ENCODE peak calls at places on chromosomes 11 and 22, in five cellular contexts. R is K562, Q is right lobe of liver, C is adrenal gland, Z is OCI-LY7. G is an unnamed sample.

GRCh38 chr11:66864924-66865697 is 8.2 kb downstream of the LRFN4 start:
- DNase-seq in Z (no peak), R (no peak), Q (no peak), C (no peak), G (no peak)

GRCh38 chr11:70005107-70005818 is 72.9 kb upstream of the ANO1 start:
- DNase-seq in Q (no peak), R (no peak), C (no peak), Z (no peak), G (no peak)

GRCh38 chr11:111978028-111978771 is 41.1 kb downstream of the DIXDC1 start:
- DNase-seq in C (peak), R (peak), Z (no peak), Q (peak), G (no peak)

GRCh38 chr11:95337175-95337957 is 106.4 kb upstream of the SESN3 start:
- DNase-seq in C (peak), Z (no peak), Q (peak), R (peak), G (peak)

GRCh38 chr11:2707736-2708135 is 7.9 kb upstream of the KCNQ1OT1 start:
- DNase-seq in C (no peak), Z (no peak), Q (no peak), R (no peak), G (no peak)

GRCh38 chr11:112655386-112655785 is 305.8 kb upstream of the NCAM1 start:
- DNase-seq in Q (no peak), R (peak), C (peak), Z (no peak), G (no peak)

GRCh38 chr22:45977003-45977395 is at the start of gene WNT7B:
- DNase-seq in C (no peak), Z (no peak), Q (no peak), R (peak), G (no peak)

GRCh38 chr11:132055296-132055695 is 684.9 kb downstream of the NTM start:
- DNase-seq in C (no peak), R (no peak), Z (no peak), Q (no peak), G (no peak)

GRCh38 chr22:41576877-41577276 is 12.8 kb downstream of the PMM1 start:
- DNase-seq in R (peak), C (peak), Z (peak), Q (peak), G (peak)

GRCh38 chr11:11349870-11350325 is 3.2 kb downstream of the CSNK2A3 start:
- DNase-seq in R (no peak), Q (no peak), C (peak), Z (no peak), G (no peak)

GRCh38 chr11:128905345-128906184 is 14.4 kb downstream of the KCNJ5 start:
- DNase-seq in Z (no peak), C (peak), R (peak), Q (no peak), G (peak)

GRCh38 chr11:119371778-119372182 is 9.7 kb downstream of the USP2 start:
- DNase-seq in Q (peak), C (peak), R (no peak), Z (peak), G (no peak)

GRCh38 chr11:12765428-12765827 is 91.2 kb downstream of the TEAD1 start:
- DNase-seq in Z (peak), R (no peak), C (no peak), Q (no peak), G (no peak)

GRCh38 chr11:46977940-46978595 is 41.5 kb downstream of the CSTPP1 start:
- DNase-seq in Q (no peak), Z (no peak), C (no peak), R (no peak), G (no peak)

GRCh38 chr11:65584723-65585171 is 8.9 kb downstream of the EHBP1L1 start:
- DNase-seq in C (no peak), Q (no peak), R (no peak), Z (no peak), G (no peak)

GRCh38 chr11:76799061-76799804 is 16.1 kb downstream of the TSKU start:
- DNase-seq in R (peak), C (peak), Q (peak), Z (peak), G (peak)

DNA sequence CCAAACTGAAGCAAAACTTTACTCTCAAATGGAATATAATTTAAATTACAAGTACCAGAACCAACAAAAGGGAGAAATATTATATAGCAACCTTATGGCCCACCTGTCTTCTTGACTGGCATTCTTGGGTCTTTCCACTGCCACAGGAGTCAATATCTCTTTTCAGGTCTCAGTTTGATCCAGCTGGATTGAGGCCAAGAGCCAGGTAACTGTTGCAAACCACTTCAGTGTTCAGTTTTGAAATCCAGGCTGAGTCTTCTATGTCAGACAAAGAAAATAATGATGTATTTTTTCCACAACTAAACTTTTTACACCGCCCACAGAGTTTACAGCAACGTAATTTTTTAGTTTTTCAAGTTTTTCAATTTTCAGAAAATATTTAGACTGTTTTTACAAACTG is 648 bp downstream of the DLG2 start:
- DNase-seq in C (peak), R (peak), Q (peak), Z (no peak), G (no peak)
- H3K4me3 ChIP-seq in C (peak), R (no peak), Q (peak), Z (peak), G (no peak)

GRCh38 chr11:92390783-92391182 is 166.2 kb downstream of the FAT3 start:
- DNase-seq in R (no peak), Q (no peak), C (no peak), Z (no peak), G (no peak)

GRCh38 chr11:92387882-92388281 is 163.3 kb downstream of the FAT3 start:
- DNase-seq in Q (no peak), C (no peak), R (no peak), Z (no peak), G (no peak)

GRCh38 chr11:92391866-92392265 is 167.2 kb downstream of the FAT3 start:
- DNase-seq in R (no peak), Q (no peak), Z (no peak), C (no peak), G (no peak)

GRCh38 chr11:92386577-92386976 is 162.0 kb downstream of the FAT3 start:
- DNase-seq in Z (no peak), R (no peak), Q (no peak), C (no peak), G (no peak)

GRCh38 chr11:92388380-92388779 is 163.8 kb downstream of the FAT3 start:
- DNase-seq in C (no peak), Z (no peak), R (no peak), Q (no peak), G (no peak)
- TF ChIP-seq CTCF in C (peak), Z (no peak), R (no peak), Q (no peak), G (no peak)

GRCh38 chr11:72793081-72793451 is 781 bp downstream of the STARD10 start:
- DNase-seq in Z (peak), C (no peak), R (no peak), Q (no peak), G (no peak)
- H3K4me3 ChIP-seq in Z (peak), C (no peak), R (no peak), Q (peak), G (peak)

DNA sequence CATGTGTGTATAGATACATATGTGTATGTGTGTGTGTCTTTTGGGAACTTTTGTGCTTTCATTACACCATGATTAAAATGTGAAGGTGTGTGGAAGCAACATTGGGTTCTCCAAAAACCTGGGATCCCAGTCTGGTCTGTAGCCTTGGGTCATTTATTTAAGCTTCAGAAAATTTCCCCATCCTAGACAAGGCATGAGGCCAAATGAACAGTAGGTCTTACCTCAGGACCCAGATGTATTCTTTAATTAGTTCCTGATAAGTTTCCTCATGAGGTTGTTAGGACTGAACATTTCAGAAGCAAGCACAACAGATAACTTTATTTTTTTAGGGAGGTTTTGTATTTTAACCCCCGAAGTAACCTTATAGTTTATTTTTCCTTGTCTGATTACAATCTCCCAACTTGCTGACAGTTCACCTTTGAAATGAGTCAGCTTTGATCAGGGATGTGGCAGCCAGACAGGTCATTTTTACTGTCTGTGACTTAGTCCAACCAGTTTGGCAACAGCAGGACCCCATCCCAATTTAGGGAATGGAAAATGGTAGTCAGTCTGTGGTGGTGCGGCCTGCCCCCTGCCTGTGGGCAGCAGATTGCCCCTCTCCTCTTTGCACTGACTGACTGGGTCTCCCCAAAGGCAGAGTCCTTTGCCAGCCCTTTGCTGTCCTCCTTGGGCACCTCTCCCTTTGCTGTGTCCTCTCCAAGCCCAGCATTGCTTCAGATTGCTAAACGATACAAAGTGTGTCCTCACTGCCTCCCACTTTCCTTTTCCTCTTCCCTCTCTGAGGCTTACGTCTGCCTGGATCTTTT is 88.3 kb downstream of the NAV2 start:
- DNase-seq in Z (no peak), R (no peak), Q (no peak), C (no peak), G (no peak)
- TF ChIP-seq CTCF in Z (no peak), R (no peak), Q (no peak), C (no peak), G (no peak)

GRCh38 chr11:114178656-114179055 is 117.5 kb upstream of the NNMT start:
- DNase-seq in Q (no peak), C (no peak), Z (no peak), R (no peak), G (no peak)

GRCh38 chr11:114181195-114181594 is 115.0 kb upstream of the NNMT start:
- DNase-seq in R (no peak), C (no peak), Z (no peak), Q (no peak), G (no peak)

GRCh38 chr11:114181752-114182151 is 114.4 kb upstream of the NNMT start:
- DNase-seq in Q (no peak), C (no peak), Z (no peak), R (no peak), G (no peak)

GRCh38 chr11:114180301-114181055 is 115.7 kb upstream of the NNMT start:
- DNase-seq in Q (peak), R (no peak), Z (peak), C (no peak), G (no peak)

GRCh38 chr11:114179234-114179941 is 116.8 kb upstream of the NNMT start:
- DNase-seq in Z (peak), R (peak), Q (peak), C (peak), G (no peak)
- H3K4me3 ChIP-seq in Z (peak), R (no peak), Q (no peak), C (no peak), G (no peak)

G was measured in GM12865.